ENCODE peak calls at places on chromosomes 5 and 9, in eight cellular contexts. M is fibroblast of mammary gland; K is tibial artery; W is SK-N-DZ; I is HuH-7; E is effector memory CD8-positive, alpha-beta T cell; J is HTR-8/SVneo; T is HT1080. Y is an unnamed sample.

GRCh38 chr5:177261510-177261909 is 42.0 kb downstream of the RAB24 start:
- DNase-seq in M (no peak), J (no peak), E (no peak), I (no peak), T (no peak), K (no peak), W (no peak), Y (no peak)

GRCh38 chr5:87076931-87077330 is 190.8 kb upstream of the RASA1 start:
- DNase-seq in M (peak; percentile 51), I (no peak), W (no peak), T (peak; percentile 58), J (no peak), K (no peak), E (no peak), Y (peak; percentile 75)

GRCh38 chr5:79697222-79698164 is 7.9 kb downstream of the CMYA5 start:
- DNase-seq in M (peak; percentile 43), T (no peak), E (no peak), I (no peak), K (no peak), W (no peak), J (no peak), Y (peak; percentile 72)

GRCh38 chr9:117355542-117355941 is 59.3 kb downstream of the ASTN2 start:
- DNase-seq in K (no peak), J (no peak), I (no peak), T (no peak), W (peak; percentile 91), M (no peak), E (no peak), Y (no peak)

GRCh38 chr5:72109625-72110024 is 2.4 kb downstream of the MAP1B start:
- DNase-seq in W (peak; percentile 74), T (peak; percentile 63), M (peak; percentile 32), E (no peak), I (no peak), K (peak; percentile 75), J (peak; percentile 15), Y (peak; percentile 15)

GRCh38 chr5:54743997-54744788 is 226.6 kb downstream of the SNX18 start:
- DNase-seq in K (no peak), T (peak; percentile 95), J (peak; percentile 86), W (no peak), I (no peak), M (peak; percentile 96), E (peak; percentile 49), Y (peak; percentile 99)

GRCh38 chr9:89461302-89461701 is 36.6 kb downstream of the SEMA4D start:
- DNase-seq in K (no peak), T (peak; percentile 86), J (peak; percentile 32), W (no peak), M (peak; percentile 75), E (no peak), I (no peak), Y (peak; percentile 66)

GRCh38 chr9:85258823-85259370 is 482.9 kb downstream of the AGTPBP1 start:
- DNase-seq in W (peak; percentile 80), J (peak; percentile 6), K (peak; percentile 78), T (peak; percentile 84), I (peak; percentile 35), E (no peak), M (peak; percentile 68), Y (peak; percentile 20)

GRCh38 chr9:75855509-75855908 is 35.0 kb upstream of the PCSK5 start:
- DNase-seq in E (no peak), K (no peak), M (peak; percentile 35), T (peak; percentile 17), I (no peak), J (no peak), W (no peak), Y (peak; percentile 36)

GRCh38 chr5:39816111-39816834 is 391.5 kb upstream of the DAB2 start:
- DNase-seq in M (no peak), J (no peak), E (no peak), W (no peak), I (no peak), T (no peak), K (no peak), Y (no peak)

GRCh38 chr5:79831381-79831780 is 141.7 kb downstream of the CMYA5 start:
- DNase-seq in T (no peak), K (no peak), I (no peak), M (no peak), J (no peak), E (no peak), W (no peak), Y (no peak)

GRCh38 chr5:178336889-178337785 is 104.5 kb upstream of the PHYKPL start:
- DNase-seq in E (no peak), M (no peak), W (no peak), I (no peak), K (peak; percentile 57), J (no peak), T (no peak), Y (no peak)

GRCh38 chr5:59661939-59662615 is 231.4 kb downstream of the PDE4D start:
- DNase-seq in M (no peak), T (peak; percentile 56), J (no peak), W (peak; percentile 99), E (no peak), K (no peak), I (no peak), Y (peak; percentile 75)

GRCh38 chr9:100228352-100228869 is 124.3 kb downstream of the TEX10 start:
- DNase-seq in K (no peak), J (no peak), E (no peak), I (no peak), T (no peak), W (no peak), M (no peak), Y (no peak)

GRCh38 chr5:169229342-169229892 is 71.5 kb downstream of the SLIT3 start:
- DNase-seq in T (no peak), I (no peak), W (no peak), K (no peak), M (no peak), E (no peak), J (no peak), Y (no peak)

GRCh38 chr5:132138260-132138659 is 64.7 kb downstream of the CSF2 start:
- DNase-seq in M (peak; percentile 80), J (no peak), K (no peak), W (no peak), T (no peak), E (no peak), I (no peak), Y (peak; percentile 56)

Y was measured in iris pigment epithelial cell.